ENCODE peak calls at places on chromosomes 11 and 22, in five cellular contexts. M is Daoy; H is stimulated activated CD4-positive, alpha-beta T cell treated with anti-CD3 and anti-CD28 coated beads, Interleukin-4, amount 100 ng/mL, for 48 hours; F is lung microvascular endothelial cell; B is GM23248. O is an unnamed sample.

GRCh38 chr11:65315204-65315865 is 669 bp downstream of the CDC42EP2 start:
- DNase-seq in M (peak), H (peak), F (peak), B (peak), O (peak)

GRCh38 chr22:28817919-28818859 is 17.8 kb upstream of the XBP1 start:
- DNase-seq in M (no peak), H (no peak), F (no peak), B (no peak), O (no peak)

GRCh38 chr11:73168925-73169579 is 26.9 kb upstream of the FCHSD2 start:
- DNase-seq in M (no peak), H (no peak), F (no peak), B (no peak), O (no peak)

GRCh38 chr11:115739878-115740277 is 235.7 kb upstream of the CADM1 start:
- DNase-seq in M (no peak), H (no peak), F (no peak), B (no peak), O (no peak)

GRCh38 chr11:9380773-9381172 is 3.7 kb upstream of the IPO7 start:
- DNase-seq in M (no peak), H (no peak), F (no peak), B (no peak), O (no peak)

GRCh38 chr22:31329029-31329428 is 17.1 kb downstream of the PATZ1 start:
- DNase-seq in M (no peak), H (no peak), F (no peak), B (no peak), O (no peak)

GRCh38 chr11:76835928-76836612 is 24.6 kb upstream of the ACER3 start:
- DNase-seq in M (peak), H (no peak), F (peak), B (peak), O (no peak)

GRCh38 chr11:60788401-60789110 is 3.4 kb downstream of the MS4A10 start:
- DNase-seq in M (peak), H (no peak), F (peak), B (no peak), O (no peak)

GRCh38 chr22:28822930-28823481 is 22.6 kb upstream of the XBP1 start:
- DNase-seq in M (no peak), H (no peak), F (no peak), B (no peak), O (no peak)

GRCh38 chr11:115607621-115608191 is 103.5 kb upstream of the CADM1 start:
- DNase-seq in M (peak), H (no peak), F (no peak), B (no peak), O (no peak)

GRCh38 chr11:128854801-128855200 is 12.3 kb downstream of the KCNJ1 start:
- DNase-seq in M (no peak), H (no peak), F (no peak), B (no peak), O (no peak)

GRCh38 chr22:25364736-25365241 is 145.3 kb downstream of the CRYBB2 start:
- DNase-seq in M (no peak), H (no peak), F (no peak), B (no peak), O (no peak)

GRCh38 chr11:67281552-67282150 is 7.5 kb upstream of the ANKRD13D start:
- DNase-seq in M (no peak), H (no peak), F (no peak), B (no peak), O (no peak)

GRCh38 chr22:26921726-26922125 is 264.3 kb downstream of the MIAT start:
- DNase-seq in M (no peak), H (no peak), F (no peak), B (no peak), O (no peak)

GRCh38 chr22:36727927-36728488 is 24.5 kb upstream of the CACNG2 start:
- DNase-seq in M (no peak), H (no peak), F (no peak), B (no peak), O (no peak)

GRCh38 chr22:23401910-23402274 is 178.2 kb downstream of the IGLL1 start:
- DNase-seq in M (no peak), H (no peak), F (no peak), B (no peak), O (no peak)

GRCh38 chr22:37186228-37186996 is 1.6 kb downstream of the C1QTNF6 start:
- DNase-seq in M (peak), H (no peak), F (peak), B (peak), O (no peak)

GRCh38 chr11:85947431-85948272 is 92.5 kb downstream of the CCDC83 start:
- DNase-seq in M (peak), H (no peak), F (peak), B (peak), O (no peak)

GRCh38 chr22:29762263-29762662 is 4.5 kb downstream of the ZMAT5 start:
- DNase-seq in M (no peak), H (no peak), F (no peak), B (no peak), O (no peak)

GRCh38 chr11:120105576-120105975 is 32.3 kb downstream of the TRIM29 start:
- DNase-seq in M (no peak), H (no peak), F (no peak), B (no peak), O (no peak)

GRCh38 chr22:31488988-31489617 is 539 bp downstream of the EIF4ENIF1 start:
- DNase-seq in M (peak), H (peak), F (peak), B (peak), O (peak)

GRCh38 chr11:36447514-36447913 is 62.6 kb downstream of the TRAF6 start:
- DNase-seq in M (no peak), H (no peak), F (no peak), B (no peak), O (no peak)